ENCODE peak calls at places on chromosomes 4 and X, in six cellular contexts. One of them, this sample, is unnamed.

GRCh38 chr4:548976-549375 is 27.1 kb downstream of the TMEM271 start:
- DNase-seq in NCI-H1417: no peak
- DNase-seq in naive thymus-derived CD8-positive, alpha-beta T cell: no peak
- DNase-seq in memory B cell: no peak
- DNase-seq in left colon: no peak
- DNase-seq in AG10803: no peak
- DNase-seq in this sample: no peak

GRCh38 chrX:15497865-15498264 is 2.7 kb upstream of the BMX start:
- DNase-seq in NCI-H1417: peak
- DNase-seq in memory B cell: peak
- DNase-seq in left colon: peak
- DNase-seq in AG10803: peak
- DNase-seq in naive thymus-derived CD8-positive, alpha-beta T cell: peak
- DNase-seq in this sample: peak

GRCh38 chr4:12016729-12017128 is 588.0 kb upstream of the HS3ST1 start:
- DNase-seq in AG10803: no peak
- DNase-seq in naive thymus-derived CD8-positive, alpha-beta T cell: no peak
- DNase-seq in left colon: no peak
- DNase-seq in memory B cell: no peak
- DNase-seq in NCI-H1417: no peak
- DNase-seq in this sample: no peak

GRCh38 chr4:153765836-153766235 is 6.0 kb upstream of the RNF175 start:
- DNase-seq in memory B cell: no peak
- DNase-seq in naive thymus-derived CD8-positive, alpha-beta T cell: no peak
- DNase-seq in NCI-H1417: no peak
- DNase-seq in AG10803: no peak
- DNase-seq in left colon: no peak
- DNase-seq in this sample: no peak

GRCh38 chr4:128854433-128854832 is 44.9 kb downstream of the JADE1 start:
- DNase-seq in AG10803: peak
- DNase-seq in left colon: no peak
- DNase-seq in NCI-H1417: no peak
- DNase-seq in memory B cell: no peak
- DNase-seq in naive thymus-derived CD8-positive, alpha-beta T cell: no peak
- DNase-seq in this sample: no peak

GRCh38 chr4:1246111-1246881 is 2.6 kb downstream of the CTBP1 start:
- DNase-seq in left colon: no peak
- DNase-seq in NCI-H1417: no peak
- DNase-seq in AG10803: no peak
- DNase-seq in naive thymus-derived CD8-positive, alpha-beta T cell: no peak
- DNase-seq in memory B cell: no peak
- DNase-seq in this sample: no peak

GRCh38 chr4:119290598-119290997 is 31.3 kb downstream of the FABP2 start:
- DNase-seq in AG10803: no peak
- DNase-seq in NCI-H1417: no peak
- DNase-seq in left colon: no peak
- DNase-seq in memory B cell: no peak
- DNase-seq in naive thymus-derived CD8-positive, alpha-beta T cell: no peak
- DNase-seq in this sample: no peak

GRCh38 chr4:16269742-16270522 is 43.7 kb upstream of the TAPT1 start:
- DNase-seq in naive thymus-derived CD8-positive, alpha-beta T cell: no peak
- DNase-seq in NCI-H1417: no peak
- DNase-seq in left colon: no peak
- DNase-seq in memory B cell: no peak
- DNase-seq in AG10803: peak
- DNase-seq in this sample: peak

GRCh38 chr4:153333874-153334273 is 10.6 kb upstream of the MND1 start:
- DNase-seq in AG10803: no peak
- DNase-seq in NCI-H1417: no peak
- DNase-seq in naive thymus-derived CD8-positive, alpha-beta T cell: no peak
- DNase-seq in left colon: no peak
- DNase-seq in memory B cell: no peak
- DNase-seq in this sample: no peak

GRCh38 chr4:25795566-25796454 is 67.0 kb downstream of the SEL1L3 start:
- DNase-seq in AG10803: peak
- DNase-seq in naive thymus-derived CD8-positive, alpha-beta T cell: no peak
- DNase-seq in memory B cell: no peak
- DNase-seq in NCI-H1417: no peak
- DNase-seq in left colon: no peak
- DNase-seq in this sample: no peak

GRCh38 chr4:40937140-40937725 is 187.5 kb downstream of the NSUN7 start:
- DNase-seq in NCI-H1417: no peak
- DNase-seq in left colon: no peak
- DNase-seq in naive thymus-derived CD8-positive, alpha-beta T cell: no peak
- DNase-seq in memory B cell: no peak
- DNase-seq in AG10803: no peak
- DNase-seq in this sample: no peak

GRCh38 chrX:10111364-10112148 is 45.2 kb upstream of the CLCN4 start:
- DNase-seq in left colon: peak
- DNase-seq in NCI-H1417: no peak
- DNase-seq in AG10803: peak
- DNase-seq in memory B cell: peak
- DNase-seq in naive thymus-derived CD8-positive, alpha-beta T cell: peak
- DNase-seq in this sample: no peak

GRCh38 chr4:39576268-39576667 is 49.0 kb upstream of the UGDH start:
- DNase-seq in memory B cell: no peak
- DNase-seq in left colon: no peak
- DNase-seq in naive thymus-derived CD8-positive, alpha-beta T cell: no peak
- DNase-seq in AG10803: peak
- DNase-seq in NCI-H1417: no peak
- DNase-seq in this sample: no peak

GRCh38 chr4:99062120-99062519 is 26.5 kb downstream of the ADH5 start:
- DNase-seq in NCI-H1417: peak
- DNase-seq in left colon: no peak
- DNase-seq in naive thymus-derived CD8-positive, alpha-beta T cell: no peak
- DNase-seq in memory B cell: no peak
- DNase-seq in AG10803: peak
- DNase-seq in this sample: no peak

GRCh38 chr4:172489896-172490295 is 676.7 kb downstream of the GALNTL6 start:
- DNase-seq in left colon: no peak
- DNase-seq in AG10803: no peak
- DNase-seq in naive thymus-derived CD8-positive, alpha-beta T cell: no peak
- DNase-seq in memory B cell: no peak
- DNase-seq in NCI-H1417: peak
- DNase-seq in this sample: no peak

GRCh38 chr4:136750898-136751297 is 781.4 kb downstream of the PCDH18 start:
- DNase-seq in memory B cell: no peak
- DNase-seq in AG10803: no peak
- DNase-seq in naive thymus-derived CD8-positive, alpha-beta T cell: no peak
- DNase-seq in NCI-H1417: peak
- DNase-seq in left colon: no peak
- DNase-seq in this sample: no peak

GRCh38 chr4:184934961-184935360 is 83.3 kb upstream of the HELT start:
- DNase-seq in left colon: no peak
- DNase-seq in NCI-H1417: no peak
- DNase-seq in memory B cell: no peak
- DNase-seq in naive thymus-derived CD8-positive, alpha-beta T cell: no peak
- DNase-seq in AG10803: no peak
- DNase-seq in this sample: no peak

GRCh38 chr4:88297131-88297530 is 12.8 kb upstream of the PPM1K start:
- DNase-seq in naive thymus-derived CD8-positive, alpha-beta T cell: no peak
- DNase-seq in memory B cell: no peak
- DNase-seq in left colon: no peak
- DNase-seq in NCI-H1417: no peak
- DNase-seq in AG10803: no peak
- DNase-seq in this sample: no peak

GRCh38 chrX:108167211-108167872 is 75.8 kb downstream of the ATG4A start:
- DNase-seq in left colon: no peak
- DNase-seq in memory B cell: no peak
- DNase-seq in AG10803: peak
- DNase-seq in NCI-H1417: no peak
- DNase-seq in naive thymus-derived CD8-positive, alpha-beta T cell: no peak
- DNase-seq in this sample: peak

GRCh38 chr4:10079256-10079655 is 37.3 kb downstream of the WDR1 start:
- DNase-seq in left colon: no peak
- DNase-seq in NCI-H1417: no peak
- DNase-seq in memory B cell: no peak
- DNase-seq in AG10803: no peak
- DNase-seq in naive thymus-derived CD8-positive, alpha-beta T cell: no peak
- DNase-seq in this sample: no peak

GRCh38 chr4:3285558-3286334 is 7.1 kb upstream of the RGS12 start:
- DNase-seq in left colon: peak
- DNase-seq in NCI-H1417: no peak
- DNase-seq in naive thymus-derived CD8-positive, alpha-beta T cell: no peak
- DNase-seq in memory B cell: peak
- DNase-seq in AG10803: peak
- DNase-seq in this sample: peak

GRCh38 chrX:102768984-102769761 is 48.6 kb downstream of the GPRASP3 start:
- DNase-seq in AG10803: peak
- DNase-seq in memory B cell: peak
- DNase-seq in NCI-H1417: peak
- DNase-seq in left colon: peak
- DNase-seq in naive thymus-derived CD8-positive, alpha-beta T cell: peak
- DNase-seq in this sample: peak

GRCh38 chr4:187172340-187172761 is 448.7 kb upstream of the FAT1 start:
- DNase-seq in AG10803: peak
- DNase-seq in memory B cell: no peak
- DNase-seq in left colon: peak
- DNase-seq in naive thymus-derived CD8-positive, alpha-beta T cell: no peak
- DNase-seq in NCI-H1417: no peak
- DNase-seq in this sample: peak

GRCh38 chr4:1449475-1449832 is 43.2 kb upstream of the NKX1-1 start:
- DNase-seq in NCI-H1417: no peak
- DNase-seq in naive thymus-derived CD8-positive, alpha-beta T cell: peak
- DNase-seq in AG10803: no peak
- DNase-seq in memory B cell: no peak
- DNase-seq in left colon: no peak
- DNase-seq in this sample: no peak